ENCODE peak calls at places on chromosome 17, in four cellular contexts. O is NCI-H2081, W is brain microvascular endothelial cell, S is psoas muscle. F is an unnamed sample.

GRCh38 chr17:50118076-50118827 is 11.7 kb downstream of the SAMD14 start:
- DNase-seq in O (no peak), W (no peak), S (no peak), F (no peak)

GRCh38 chr17:82367724-82368524 is 3.6 kb upstream of the UTS2R start:
- DNase-seq in S (no peak), O (peak), W (no peak), F (no peak)

GRCh38 chr17:7218166-7218565 is 1.5 kb downstream of the DLG4 start:
- DNase-seq in S (no peak), W (no peak), O (no peak), F (no peak)

GRCh38 chr17:66583112-66583748 is 251.7 kb upstream of the CACNG5 start:
- DNase-seq in S (no peak), W (no peak), O (no peak), F (no peak)

GRCh38 chr17:68759343-68760140 is 158.4 kb upstream of the FAM20A start:
- DNase-seq in O (peak), S (peak), W (peak), F (peak)

GRCh38 chr17:47279062-47279801 is 25.6 kb downstream of the ITGB3 start:
- DNase-seq in W (peak), O (no peak), S (peak), F (no peak)

GRCh38 chr17:8859029-8859803 is 8.3 kb downstream of the PIK3R6 start:
- DNase-seq in O (no peak), W (peak), S (no peak), F (no peak)

GRCh38 chr17:50939542-50939794 is 73.3 kb upstream of the TOB1 start:
- DNase-seq in W (no peak), O (no peak), S (peak), F (no peak)

GRCh38 chr17:3944485-3945388 is 19.5 kb downstream of the ATP2A3 start:
- DNase-seq in O (no peak), W (peak), S (peak), F (no peak)

GRCh38 chr17:82338858-82339633 is 5.5 kb upstream of the SECTM1 start:
- DNase-seq in O (no peak), W (peak), S (peak), F (no peak)

GRCh38 chr17:45144199-45145034 is 3.9 kb upstream of the HEXIM1 start:
- DNase-seq in O (no peak), S (peak), W (no peak), F (no peak)

GRCh38 chr17:38613981-38614779 is 8.4 kb upstream of the SRCIN1 start:
- DNase-seq in W (no peak), O (no peak), S (no peak), F (no peak)

GRCh38 chr17:66982011-66982508 is 17.6 kb downstream of the CACNG4 start:
- DNase-seq in W (no peak), O (no peak), S (no peak), F (no peak)

GRCh38 chr17:45936610-45937009 is 42.3 kb downstream of the MAPT start:
- DNase-seq in W (no peak), S (no peak), O (peak), F (peak)

GRCh38 chr17:8904201-8904600 is 36.7 kb upstream of the PIK3R6 start:
- DNase-seq in O (no peak), W (no peak), S (no peak), F (no peak)

GRCh38 chr17:8151120-8151640 is 1.0 kb downstream of the PER1 start:
- DNase-seq in S (peak), W (peak), O (peak), F (peak)

GRCh38 chr17:70820276-70820675 is 650.9 kb downstream of the KCNJ2 start:
- DNase-seq in O (no peak), W (peak), S (no peak), F (no peak)

GRCh38 chr17:69466905-69467630 is 52.6 kb downstream of the MAP2K6 start:
- DNase-seq in W (peak), O (peak), S (no peak), F (no peak)

GRCh38 chr17:17204635-17205231 is 1.4 kb downstream of the PLD6 start:
- DNase-seq in S (no peak), O (no peak), W (no peak), F (no peak)

GRCh38 chr17:40361925-40362695 is 2.4 kb downstream of the GJD3 start:
- DNase-seq in O (no peak), W (no peak), S (no peak), F (no peak)

GRCh38 chr17:49996121-49996494 is 1.1 kb upstream of the DLX3 start:
- DNase-seq in O (no peak), W (no peak), S (no peak), F (no peak)

GRCh38 chr17:56598471-56598870 is 5.0 kb downstream of the NOG start:
- DNase-seq in W (no peak), O (no peak), S (no peak), F (no peak)

GRCh38 chr17:77363821-77364361 is 223.1 kb downstream of the SEC14L1 start:
- DNase-seq in W (no peak), S (peak), O (no peak), F (no peak)

GRCh38 chr17:66523378-66524174 is 221.2 kb downstream of the PRKCA start:
- DNase-seq in W (no peak), S (no peak), O (no peak), F (no peak)

GRCh38 chr17:57601328-57601727 is 143.8 kb downstream of the CCDC182 start:
- DNase-seq in O (no peak), S (no peak), W (no peak), F (no peak)

GRCh38 chr17:57565119-57565635 is 179.9 kb downstream of the CCDC182 start:
- DNase-seq in O (no peak), S (no peak), W (no peak), F (no peak)

GRCh38 chr17:14942511-14943185 is 322.5 kb downstream of the PMP22 start:
- DNase-seq in W (no peak), S (no peak), O (no peak), F (no peak)

GRCh38 chr17:76670020-76670707 is 26.6 kb upstream of the ST6GALNAC1 start:
- DNase-seq in S (no peak), W (no peak), O (no peak), F (no peak)

GRCh38 chr17:82458885-82459424 is 414 bp downstream of the NARF start:
- DNase-seq in S (peak), W (peak), O (peak), F (no peak)

GRCh38 chr17:4332296-4332970 is 34.0 kb downstream of the UBE2G1 start:
- DNase-seq in W (peak), O (no peak), S (no peak), F (no peak)

GRCh38 chr17:82892869-82893565 is 53.2 kb upstream of the ZNF750 start:
- DNase-seq in S (peak), O (no peak), W (no peak), F (no peak)

GRCh38 chr17:46943511-46944393 is 20.8 kb downstream of the GOSR2 start:
- DNase-seq in O (no peak), W (peak), S (no peak), F (no peak)